ENCODE peak calls at places on chromosomes 1 and 21, in six cellular contexts. S is upper lobe of right lung, U is psoas muscle, Y is pancreas, P is A549, H is cardiac fibroblast. T is an unnamed sample.

GRCh38 chr1:3315399-3315798 is 139.1 kb upstream of the ARHGEF16 start:
- DNase-seq in H (no peak), S (no peak), U (no peak), Y (no peak), P (no peak), T (no peak)

GRCh38 chr21:44489962-44490361 is 34.7 kb downstream of the LRRC3 start:
- DNase-seq in P (no peak), S (no peak), H (no peak), Y (no peak), U (no peak), T (no peak)

GRCh38 chr1:52867060-52867845 is 24.7 kb downstream of the ZYG11A start:
- DNase-seq in S (no peak), P (no peak), Y (no peak), U (no peak), H (no peak), T (no peak)

GRCh38 chr21:42338730-42339715 is 11.8 kb downstream of the TFF2 start:
- DNase-seq in P (no peak), S (no peak), Y (no peak), H (no peak), U (no peak), T (no peak)

GRCh38 chr21:35468991-35469390 is 419.9 kb upstream of the RUNX1 start:
- DNase-seq in S (no peak), H (no peak), Y (no peak), P (no peak), U (no peak), T (no peak)

GRCh38 chr1:11563560-11564069 is 84.7 kb downstream of the DISP3 start:
- DNase-seq in P (no peak), H (peak; percentile 35), Y (no peak), S (no peak), U (no peak), T (no peak)

GRCh38 chr1:58858344-58858673 is 74.5 kb upstream of the JUN start:
- DNase-seq in U (no peak), P (no peak), H (no peak), Y (no peak), S (no peak), T (no peak)

GRCh38 chr1:204130989-204131892 is 20.6 kb downstream of the ETNK2 start:
- DNase-seq in P (no peak), Y (peak; percentile 61), S (no peak), H (peak; percentile 88), U (peak; percentile 40), T (peak; percentile 82)

GRCh38 chr1:92439291-92439690 is 47.4 kb downstream of the GFI1 start:
- DNase-seq in Y (no peak), H (no peak), S (no peak), U (no peak), P (no peak), T (no peak)

GRCh38 chr1:174999926-175000696 is at the start of gene CACYBP:
- DNase-seq in P (peak; percentile 21), U (peak; percentile 55), S (no peak), Y (peak; percentile 89), H (peak; percentile 40), T (peak; percentile 55)

GRCh38 chr1:169149555-169150286 is 43.2 kb downstream of the ATP1B1 start:
- DNase-seq in Y (no peak), H (no peak), S (no peak), U (no peak), P (no peak), T (no peak)

GRCh38 chr1:221724931-221725605 is 16.8 kb downstream of the DUSP10 start:
- DNase-seq in U (peak; percentile 65), H (peak; percentile 81), S (peak; percentile 73), Y (no peak), P (no peak), T (no peak)

GRCh38 chr1:247386695-247387094 is 29.3 kb upstream of the NLRP3 start:
- DNase-seq in S (no peak), P (no peak), H (peak; percentile 68), U (no peak), Y (no peak), T (no peak)

GRCh38 chr1:157523774-157524501 is 28.4 kb downstream of the FCRL5 start:
- DNase-seq in S (no peak), U (no peak), P (no peak), H (no peak), Y (no peak), T (no peak)

GRCh38 chr1:182460550-182460951 is 10.6 kb downstream of the RGSL1 start:
- DNase-seq in H (peak; percentile 43), S (no peak), U (no peak), Y (no peak), P (no peak), T (no peak)

GRCh38 chr1:223834660-223835263 is 11.0 kb downstream of the TP53BP2 start:
- DNase-seq in S (no peak), Y (no peak), H (peak; percentile 96), P (no peak), U (no peak), T (no peak)

GRCh38 chr1:51517361-51518032 is 1.6 kb downstream of the EPS15 start:
- DNase-seq in P (no peak), U (no peak), H (peak; percentile 41), Y (no peak), S (no peak), T (no peak)

GRCh38 chr21:30207252-30207579 is 8.7 kb downstream of the CLDN8 start:
- DNase-seq in H (no peak), S (no peak), Y (no peak), U (no peak), P (no peak), T (no peak)

GRCh38 chr1:201226178-201226514 is 35.5 kb downstream of the IGFN1 start:
- DNase-seq in Y (no peak), U (no peak), P (no peak), S (no peak), H (no peak), T (no peak)

GRCh38 chr1:186658999-186659398 is 21.2 kb downstream of the PTGS2 start:
- DNase-seq in Y (no peak), U (no peak), S (no peak), P (no peak), H (no peak), T (peak; percentile 65)

GRCh38 chr1:153842006-153842471 is 66.8 kb downstream of the SLC27A3 start:
- DNase-seq in U (no peak), P (no peak), H (peak; percentile 47), S (no peak), Y (no peak), T (no peak)

GRCh38 chr1:202915146-202915545 is 11.9 kb downstream of the KLHL12 start:
- DNase-seq in P (no peak), U (no peak), H (no peak), S (no peak), Y (no peak), T (no peak)

GRCh38 chr1:67647036-67647798 is 37.8 kb upstream of the GADD45A start:
- DNase-seq in H (peak; percentile 31), S (no peak), Y (no peak), U (no peak), P (no peak), T (no peak)

GRCh38 chr21:46326110-46326703 is 2.3 kb downstream of the PCNT start:
- DNase-seq in U (no peak), Y (no peak), H (no peak), P (no peak), S (no peak), T (no peak)

GRCh38 chr1:222331340-222331739 is 216.6 kb downstream of the HHIPL2 start:
- DNase-seq in U (no peak), P (no peak), H (peak; percentile 74), Y (no peak), S (no peak), T (no peak)

DNA sequence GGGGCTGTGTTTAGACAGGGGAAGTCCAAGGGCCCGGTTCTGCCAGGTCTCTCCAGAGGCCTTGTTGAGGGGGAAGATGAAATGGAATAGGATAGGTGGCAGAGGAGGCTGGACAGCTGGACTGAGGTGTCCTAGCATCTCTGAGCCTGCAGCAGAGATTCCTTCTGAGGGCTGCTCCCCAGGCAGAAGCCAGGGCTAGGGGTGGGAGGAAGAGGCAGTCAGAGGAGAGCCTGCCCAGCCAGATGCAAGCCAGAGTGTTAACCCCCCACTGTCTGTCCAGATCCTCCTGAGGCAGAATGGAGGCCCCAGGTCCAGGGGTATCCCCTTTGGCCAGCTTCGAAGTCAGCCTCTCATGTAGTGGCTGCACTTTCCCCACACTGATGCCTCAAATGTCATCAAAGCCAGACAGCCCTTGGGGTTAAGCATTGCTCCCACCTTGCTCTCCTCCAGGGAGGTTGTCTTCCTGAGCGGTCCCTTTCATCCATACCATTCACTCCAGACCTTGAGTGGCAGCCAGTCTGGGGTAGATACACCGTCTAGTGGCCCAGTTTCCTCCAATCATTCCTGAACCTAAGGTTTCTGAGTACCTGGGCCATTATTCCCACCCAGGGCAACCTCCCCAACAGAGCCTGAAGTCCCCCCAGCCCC is 1.7 kb downstream of the CSF1 start:
- DNase-seq in Y (peak; percentile 14), U (no peak), H (peak; percentile 18), S (no peak), P (no peak), T (no peak)
- H3K4me3 ChIP-seq in Y (peak overlapping the region; percentile 57), U (peak overlapping the region; percentile 89), H (peak overlapping the region; percentile 99), S (peak overlapping the region; percentile 81), P (peak overlapping the region; percentile 99), T (no peak overlapping the region)

GRCh38 chr1:39491146-39491921 is at the start of gene BMP8A:
- DNase-seq in U (peak; percentile 67), H (no peak), S (peak; percentile 85), P (peak; percentile 56), Y (peak; percentile 88), T (no peak)
- H3K4me3 ChIP-seq in U (peak within 1 kb of the TSS; percentile 64), H (peak within 1 kb of the TSS; percentile 25), S (peak within 1 kb of the TSS; percentile 51), P (peak within 1 kb of the TSS; percentile 74), Y (peak within 1 kb of the TSS; percentile 56), T (peak within 1 kb of the TSS; percentile 29)

GRCh38 chr1:107867892-107868291 is 97.1 kb downstream of the VAV3 start:
- DNase-seq in Y (no peak), U (no peak), H (no peak), P (no peak), S (no peak), T (no peak)

GRCh38 chr1:107866870-107867269 is 98.1 kb downstream of the VAV3 start:
- DNase-seq in H (no peak), S (no peak), P (no peak), U (no peak), Y (no peak), T (no peak)

GRCh38 chr1:107863342-107863741 is 101.6 kb downstream of the VAV3 start:
- DNase-seq in Y (no peak), P (no peak), S (no peak), H (no peak), U (no peak), T (no peak)

GRCh38 chr1:107867422-107867821 is 97.6 kb downstream of the VAV3 start:
- DNase-seq in P (no peak), Y (no peak), U (no peak), S (no peak), H (no peak), T (no peak)

DNA sequence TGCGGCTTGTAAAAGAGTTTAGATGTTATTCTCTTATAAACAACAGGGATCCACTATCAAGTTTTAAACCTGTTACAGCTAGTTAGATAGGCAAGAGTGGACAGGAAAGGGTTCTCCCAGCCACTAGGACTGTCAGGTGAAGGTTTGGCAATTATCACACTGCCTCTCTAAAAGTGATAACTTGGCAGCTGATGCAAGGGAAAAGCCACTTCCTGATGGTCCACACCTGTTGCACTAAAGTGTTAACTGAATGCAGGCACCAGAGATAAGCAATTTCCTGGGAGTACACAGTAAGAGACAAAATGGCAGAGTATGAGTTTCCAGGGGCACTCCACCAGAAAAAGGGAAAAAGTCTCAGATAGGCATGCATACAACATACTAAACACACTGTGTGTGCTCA is 99.4 kb downstream of the VAV3 start:
- DNase-seq in Y (no peak), P (no peak), S (no peak), U (no peak), H (no peak), T (no peak)
- H3K4me3 ChIP-seq in Y (no peak overlapping the region), P (no peak overlapping the region), S (no peak overlapping the region), U (no peak overlapping the region), H (no peak overlapping the region), T (no peak overlapping the region)

GRCh38 chr1:27705545-27705944 is 20.2 kb upstream of the FAM76A start:
- DNase-seq in S (no peak), P (no peak), H (no peak), U (no peak), Y (no peak), T (no peak)
- H3K4me3 ChIP-seq in S (no peak overlapping the region), P (no peak overlapping the region), H (no peak overlapping the region), U (no peak overlapping the region), Y (no peak overlapping the region), T (no peak overlapping the region)

T was measured in RWPE2.